ENCODE peak calls at places on chromosomes 7 and 10, in six cellular contexts. F is HEK293T; S is H7; H is HTR-8/SVneo; C is neuronal stem cell; I is activated T-helper 1 cell treated with anti-CD3 and anti-CD28 coated beads, Interleukin-12 subunit alpha, Interleukin-12 subunit beta, Interleukin-2, Interleukin-4 antibody, amounts not matched to agents 30 ng/mL and 10 ng/mL and 1 ng/mL, durations not matched to agents 14 hours and 24 hours and 36 hours. T is an unnamed sample.

GRCh38 chr7:117384693-117385092 is 42.6 kb downstream of the ASZ1 start:
- DNase-seq in S (no peak), C (no peak), H (no peak), F (no peak), I (no peak), T (no peak)

GRCh38 chr7:43905954-43906326 is 456 bp downstream of the URGCP start:
- DNase-seq in C (no peak), I (peak; percentile 3), H (peak; percentile 41), F (peak; percentile 56), S (peak; percentile 85), T (peak; percentile 18)

GRCh38 chr7:150431839-150432658 is 18.4 kb upstream of the GIMAP8 start:
- DNase-seq in I (no peak), H (no peak), C (no peak), F (no peak), S (no peak), T (no peak)

GRCh38 chr10:51321968-51322367 is 247.7 kb downstream of the PRKG1 start:
- DNase-seq in C (no peak), I (no peak), H (no peak), F (no peak), S (no peak), T (no peak)

GRCh38 chr7:127245582-127245981 is 7.2 kb downstream of the GRM8 start:
- DNase-seq in F (no peak), S (no peak), H (no peak), C (no peak), I (no peak), T (no peak)

GRCh38 chr10:21022821-21023220 is 125.7 kb upstream of the NEBL start:
- DNase-seq in F (no peak), S (no peak), I (no peak), H (no peak), C (no peak), T (no peak)

GRCh38 chr7:126790763-126791162 is 462.0 kb downstream of the GRM8 start:
- DNase-seq in S (no peak), I (no peak), H (no peak), F (no peak), C (no peak), T (no peak)

GRCh38 chr10:122487231-122487765 is 25.9 kb downstream of the HTRA1 start:
- DNase-seq in S (no peak), H (no peak), C (no peak), F (peak; percentile 69), I (no peak), T (no peak)

GRCh38 chr7:120089968-120090367 is 183.0 kb upstream of the KCND2 start:
- DNase-seq in I (no peak), S (no peak), H (no peak), F (peak; percentile 22), C (no peak), T (no peak)

GRCh38 chr7:47651355-47652317 is 69.7 kb upstream of the TNS3 start:
- DNase-seq in I (no peak), H (peak; percentile 74), C (no peak), S (no peak), F (no peak), T (no peak)